ENCODE peak calls at places on chromosomes 16 and 17, in four cellular contexts. O is ovary, X is mucosa of descending colon, Y is adrenal gland. Q is an unnamed sample.

GRCh38 chr17:45900723-45901415 is 6.5 kb downstream of the MAPT start:
- DNase-seq in O (no peak), X (no peak), Y (no peak), Q (no peak)

GRCh38 chr16:48426244-48427135 is 41.3 kb upstream of the SIAH1 start:
- DNase-seq in O (no peak), X (no peak), Y (no peak), Q (no peak)

GRCh38 chr16:8928467-8928957 is 35.2 kb downstream of the USP7 start:
- DNase-seq in O (peak; percentile 39), X (no peak), Y (no peak), Q (no peak)

GRCh38 chr16:86573646-86574508 is 4.5 kb upstream of the FOXL1 start:
- DNase-seq in O (no peak), X (no peak), Y (no peak), Q (no peak)

GRCh38 chr17:17208013-17208412 is 1.9 kb upstream of the PLD6 start:
- DNase-seq in O (no peak), X (no peak), Y (no peak), Q (no peak)

GRCh38 chr16:78684655-78685400 is 585.4 kb downstream of the WWOX start:
- DNase-seq in O (no peak), X (peak; percentile 6), Y (no peak), Q (no peak)

GRCh38 chr17:76345377-76345945 is 8.3 kb downstream of the PRPSAP1 start:
- DNase-seq in O (no peak), X (no peak), Y (peak; percentile 39), Q (no peak)

GRCh38 chr17:71080937-71081336 is 911.6 kb downstream of the KCNJ2 start:
- DNase-seq in O (no peak), X (no peak), Y (no peak), Q (no peak)

GRCh38 chr17:77679589-77679988 is 278.9 kb upstream of the TNRC6C start:
- DNase-seq in O (no peak), X (no peak), Y (no peak), Q (no peak)

GRCh38 chr17:29102741-29103181 is 59.8 kb downstream of the PIPOX start:
- DNase-seq in O (no peak), X (no peak), Y (no peak), Q (no peak)

GRCh38 chr17:63824362-63824761 is 2.9 kb upstream of the PSMC5 start:
- DNase-seq in O (no peak), X (no peak), Y (no peak), Q (no peak)

GRCh38 chr17:62692721-62693431 is 65.4 kb downstream of the MRC2 start:
- DNase-seq in O (peak; percentile 42), X (peak; percentile 13), Y (no peak), Q (no peak)

GRCh38 chr16:765971-766819 is 5.7 kb downstream of the MSLN start:
- DNase-seq in O (no peak), X (no peak), Y (no peak), Q (no peak)

GRCh38 chr16:63776034-63776433 is 1345.8 kb downstream of the CDH11 start:
- DNase-seq in O (no peak), X (no peak), Y (no peak), Q (no peak)

GRCh38 chr16:67268136-67268579 is 11.2 kb upstream of the PLEKHG4 start:
- DNase-seq in O (no peak), X (no peak), Y (peak; percentile 96), Q (no peak)

GRCh38 chr17:32912218-32912897 is 15.6 kb upstream of the TMEM98 start:
- DNase-seq in O (peak; percentile 68), X (peak; percentile 90), Y (peak; percentile 87), Q (no peak)

GRCh38 chr16:71347146-71347545 is 11.4 kb upstream of the CALB2 start:
- DNase-seq in O (no peak), X (no peak), Y (no peak), Q (no peak)

GRCh38 chr17:27456681-27457404 is 595 bp downstream of the KSR1 start:
- DNase-seq in O (peak; percentile 39), X (peak; percentile 17), Y (peak; percentile 48), Q (no peak)

GRCh38 chr16:24789881-24790280 is 55.9 kb upstream of the SLC5A11 start:
- DNase-seq in O (no peak), X (no peak), Y (no peak), Q (no peak)

GRCh38 chr17:57354669-57355068 is 98.3 kb downstream of the MSI2 start:
- DNase-seq in O (no peak), X (no peak), Y (no peak), Q (no peak)

GRCh38 chr17:79897243-79898063 is 58.2 kb upstream of the CBX4 start:
- DNase-seq in O (no peak), X (no peak), Y (no peak), Q (no peak)

GRCh38 chr17:80980397-80981061 is 11.1 kb upstream of the CHMP6 start:
- DNase-seq in O (no peak), X (no peak), Y (no peak), Q (no peak)

GRCh38 chr17:79798296-79799173 is 1.7 kb upstream of the CBX8 start:
- DNase-seq in O (no peak), X (no peak), Y (no peak), Q (no peak)

GRCh38 chr17:1110844-1111598 is 68.8 kb downstream of the ABR start:
- DNase-seq in O (peak; percentile 53), X (peak; percentile 75), Y (peak; percentile 66), Q (no peak)

GRCh38 chr16:84484579-84485254 is 19.7 kb downstream of the MEAK7 start:
- DNase-seq in O (peak; percentile 76), X (peak; percentile 65), Y (peak; percentile 80), Q (no peak)

GRCh38 chr17:8222380-8222629 is 11.9 kb upstream of the AURKB start:
- DNase-seq in O (no peak), X (no peak), Y (no peak), Q (no peak)

GRCh38 chr17:50101346-50102163 is 6.4 kb downstream of the PDK2 start:
- DNase-seq in O (peak; percentile 87), X (peak; percentile 90), Y (peak; percentile 68), Q (no peak)

GRCh38 chr16:3059041-3059722 is 6.3 kb upstream of the IL32 start:
- DNase-seq in O (peak; percentile 81), X (peak; percentile 85), Y (peak; percentile 90), Q (peak; percentile 84)

GRCh38 chr16:79069118-79069517 is 531.4 kb downstream of the MAF start:
- DNase-seq in O (peak; percentile 36), X (no peak), Y (no peak), Q (no peak)

GRCh38 chr17:958712-959451 is 20.7 kb downstream of the NXN start:
- DNase-seq in O (no peak), X (no peak), Y (no peak), Q (no peak)

GRCh38 chr17:42783062-42783777 is 2.8 kb downstream of the WNK4 start:
- DNase-seq in O (no peak), X (no peak), Y (no peak), Q (no peak)

GRCh38 chr16:24430937-24431760 is 108.2 kb upstream of the RBBP6 start:
- DNase-seq in O (no peak), X (peak; percentile 2), Y (no peak), Q (no peak)

GRCh38 chr16:77758508-77758907 is 29.9 kb upstream of the VAT1L start:
- DNase-seq in O (no peak), X (no peak), Y (no peak), Q (no peak)

GRCh38 chr16:709651-710499 is 4.3 kb upstream of the FBXL16 start:
- DNase-seq in O (no peak), X (no peak), Y (peak; percentile 64), Q (no peak)

GRCh38 chr16:55052335-55053070 is 121.8 kb downstream of the IRX5 start:
- DNase-seq in O (no peak), X (no peak), Y (no peak), Q (no peak)

GRCh38 chr17:58691701-58692238 is at the start of gene TEX14:
- DNase-seq in O (peak; percentile 29), X (peak; percentile 7), Y (no peak), Q (no peak)

GRCh38 chr16:23207485-23207884 is 24.9 kb downstream of the SCNN1G start:
- DNase-seq in O (no peak), X (no peak), Y (no peak), Q (no peak)

GRCh38 chr17:50482516-50482915 is 3.9 kb downstream of the RSAD1 start:
- DNase-seq in O (peak; percentile 98), X (peak; percentile 91), Y (peak; percentile 99), Q (peak; percentile 67)

GRCh38 chr17:28470266-28471126 is 2.9 kb upstream of the SLC13A2 start:
- DNase-seq in O (no peak), X (no peak), Y (no peak), Q (no peak)

GRCh38 chr17:57349533-57350227 is 93.4 kb downstream of the MSI2 start:
- DNase-seq in O (no peak), X (no peak), Y (no peak), Q (no peak)

GRCh38 chr16:46466239-46466638 is 154.9 kb downstream of the SHCBP1 start:
- DNase-seq in O (no peak), X (no peak), Y (no peak), Q (no peak)
- H3K9me3 ChIP-seq in O (no peaks in the 10 kb centered on the region), X (peaks cover 69% of the 10 kb centered on the region), Y (peaks cover 6% of the 10 kb centered on the region), Q (peaks cover 7% of the 10 kb centered on the region)

GRCh38 chr17:82948957-82949356 is 109.1 kb upstream of the ZNF750 start:
- DNase-seq in O (no peak), X (no peak), Y (no peak), Q (no peak)

GRCh38 chr17:82949361-82949760 is 109.5 kb upstream of the ZNF750 start:
- DNase-seq in O (no peak), X (no peak), Y (peak; percentile 7), Q (no peak)

GRCh38 chr17:82950525-82951102 is 110.8 kb upstream of the ZNF750 start:
- DNase-seq in O (no peak), X (no peak), Y (peak; percentile 1), Q (no peak)

GRCh38 chr17:82949984-82950383 is 110.2 kb upstream of the ZNF750 start:
- DNase-seq in O (no peak), X (no peak), Y (peak; percentile 4), Q (no peak)

GRCh38 chr17:82952019-82952418 is 112.2 kb upstream of the ZNF750 start:
- DNase-seq in O (no peak), X (no peak), Y (no peak), Q (no peak)
- H3K9me3 ChIP-seq in O (no peaks in the 10 kb centered on the region), X (peaks cover 35% of the 10 kb centered on the region), Y (no peaks in the 10 kb centered on the region), Q (no peaks in the 10 kb centered on the region)

GRCh38 chr16:35200662-35201061 is 1741.2 kb downstream of the TP53TG3F start:
- DNase-seq in O (no peak), X (no peak), Y (no peak), Q (no peak)
- H3K9me3 ChIP-seq in O (no peaks in the 10 kb centered on the region), X (peaks cover 54% of the 10 kb centered on the region), Y (no peaks in the 10 kb centered on the region), Q (peaks cover 3% of the 10 kb centered on the region)

GRCh38 chr17:36994438-36994837 is 45.7 kb downstream of the AATF start:
- DNase-seq in O (no peak), X (no peak), Y (no peak), Q (no peak)

GRCh38 chr17:36999475-36999874 is 50.7 kb downstream of the AATF start:
- DNase-seq in O (no peak), X (no peak), Y (no peak), Q (no peak)
- H3K9me3 ChIP-seq in O (no peaks in the 10 kb centered on the region), X (peaks cover 6% of the 10 kb centered on the region), Y (no peaks in the 10 kb centered on the region), Q (no peaks in the 10 kb centered on the region)

Q was measured in T-helper 17 cell.